ENCODE peak calls at places on chromosome 22, in four cellular contexts. U is AG08396, A is skeletal muscle cell, V is neural crest cell. L is an unnamed sample.
A peak's percentile ranks its signal among the peaks of the same experiment; 100 is the strongest.

GRCh38 chr22:19665784-19666662 is 48.3 kb upstream of the SEPTIN5 start:
- DNase-seq in U (no peak), A (no peak), V (no peak), L (no peak)

GRCh38 chr22:28710112-28710888 is 30.7 kb upstream of the TTC28 start:
- DNase-seq in U (peak; percentile 48), A (peak; percentile 49), V (no peak), L (peak; percentile 84)

GRCh38 chr22:32024791-32025190 is 18.3 kb upstream of the SLC5A1 start:
- DNase-seq in U (no peak), A (no peak), V (no peak), L (no peak)

GRCh38 chr22:44735518-44736428 is 16.6 kb upstream of the ARHGAP8 start:
- DNase-seq in U (peak; percentile 84), A (no peak), V (peak; percentile 96), L (peak; percentile 24)

GRCh38 chr22:35656284-35656752 is 8.1 kb downstream of the APOL6 start:
- DNase-seq in U (no peak), A (no peak), V (no peak), L (no peak)

GRCh38 chr22:19967850-19968449 is 26.3 kb upstream of the TXNRD2 start:
- DNase-seq in U (no peak), A (no peak), V (no peak), L (no peak)

GRCh38 chr22:41672780-41673509 is 15.7 kb downstream of the SNU13 start:
- DNase-seq in U (no peak), A (no peak), V (no peak), L (no peak)

GRCh38 chr22:48496226-48496845 is 1331.3 kb downstream of the BRD1 start:
- DNase-seq in U (no peak), A (no peak), V (no peak), L (no peak)

GRCh38 chr22:20606041-20606783 is 98.8 kb downstream of the MED15 start:
- DNase-seq in U (peak; percentile 54), A (peak; percentile 6), V (peak; percentile 47), L (peak; percentile 55)

GRCh38 chr22:44163536-44163935 is 17.2 kb upstream of the PARVG start:
- DNase-seq in U (no peak), A (no peak), V (no peak), L (no peak)

GRCh38 chr22:44192098-44192810 is 11.5 kb downstream of the PARVG start:
- DNase-seq in U (no peak), A (no peak), V (peak; percentile 30), L (no peak)

GRCh38 chr22:46533434-46533833 is 4.0 kb downstream of the CELSR1 start:
- DNase-seq in U (no peak), A (no peak), V (no peak), L (no peak)

GRCh38 chr22:26753125-26753862 is 95.9 kb downstream of the MIAT start:
- DNase-seq in U (no peak), A (no peak), V (no peak), L (no peak)

GRCh38 chr22:37185646-37186227 is 2.3 kb downstream of the C1QTNF6 start:
- DNase-seq in U (no peak), A (no peak), V (no peak), L (no peak)

GRCh38 chr22:19063581-19064353 is 58.4 kb downstream of the DGCR2 start:
- DNase-seq in U (no peak), A (no peak), V (no peak), L (no peak)

GRCh38 chr22:49962751-49963646 is 2.4 kb downstream of the PIM3 start:
- DNase-seq in U (no peak), A (no peak), V (no peak), L (no peak)